ENCODE peak calls at places on chromosome 10, in eight cellular contexts. One of them, this sample, is unnamed.

GRCh38 chr10:70403483-70404035 is 386 bp upstream of the EIF4EBP2 start:
- DNase-seq in upper lobe of right lung: no peak
- DNase-seq in kidney tubule cell: no peak
- DNase-seq in Right ventricle myocardium superior: no peak
- DNase-seq in non-pigmented ciliary epithelial cell: no peak
- DNase-seq in stimulated activated CD4-positive, alpha-beta T cell treated with anti-CD3 and anti-CD28 coated beads, Interleukin-1b, Interleukin-23, amount 100 ng/mL, for 24 hours: no peak
- DNase-seq in colonic mucosa: no peak
- DNase-seq in H54: no peak
- DNase-seq in this sample: no peak

GRCh38 chr10:90319188-90319914 is 538.5 kb downstream of the HTR7 start:
- DNase-seq in upper lobe of right lung: no peak
- DNase-seq in kidney tubule cell: peak; percentile 96
- DNase-seq in Right ventricle myocardium superior: no peak
- DNase-seq in non-pigmented ciliary epithelial cell: peak; percentile 92
- DNase-seq in stimulated activated CD4-positive, alpha-beta T cell treated with anti-CD3 and anti-CD28 coated beads, Interleukin-1b, Interleukin-23, amount 100 ng/mL, for 24 hours: no peak
- DNase-seq in colonic mucosa: no peak
- DNase-seq in H54: peak; percentile 59
- DNase-seq in this sample: no peak

GRCh38 chr10:20473361-20473760 is 423.8 kb downstream of the NEBL start:
- DNase-seq in upper lobe of right lung: no peak
- DNase-seq in kidney tubule cell: no peak
- DNase-seq in Right ventricle myocardium superior: no peak
- DNase-seq in non-pigmented ciliary epithelial cell: no peak
- DNase-seq in stimulated activated CD4-positive, alpha-beta T cell treated with anti-CD3 and anti-CD28 coated beads, Interleukin-1b, Interleukin-23, amount 100 ng/mL, for 24 hours: no peak
- DNase-seq in colonic mucosa: no peak
- DNase-seq in H54: no peak
- DNase-seq in this sample: no peak

GRCh38 chr10:116146374-116146773 is 126.6 kb downstream of the GFRA1 start:
- DNase-seq in upper lobe of right lung: no peak
- DNase-seq in kidney tubule cell: peak; percentile 36
- DNase-seq in Right ventricle myocardium superior: no peak
- DNase-seq in non-pigmented ciliary epithelial cell: no peak
- DNase-seq in stimulated activated CD4-positive, alpha-beta T cell treated with anti-CD3 and anti-CD28 coated beads, Interleukin-1b, Interleukin-23, amount 100 ng/mL, for 24 hours: no peak
- DNase-seq in colonic mucosa: no peak
- DNase-seq in H54: no peak
- DNase-seq in this sample: no peak

GRCh38 chr10:124243702-124244121 is 150.3 kb upstream of the CHST15 start:
- DNase-seq in upper lobe of right lung: no peak
- DNase-seq in kidney tubule cell: no peak
- DNase-seq in Right ventricle myocardium superior: no peak
- DNase-seq in non-pigmented ciliary epithelial cell: no peak
- DNase-seq in stimulated activated CD4-positive, alpha-beta T cell treated with anti-CD3 and anti-CD28 coated beads, Interleukin-1b, Interleukin-23, amount 100 ng/mL, for 24 hours: no peak
- DNase-seq in colonic mucosa: no peak
- DNase-seq in H54: no peak
- DNase-seq in this sample: no peak

GRCh38 chr10:62831346-62831745 is 15.2 kb upstream of the EGR2 start:
- DNase-seq in upper lobe of right lung: no peak
- DNase-seq in kidney tubule cell: peak; percentile 65
- DNase-seq in Right ventricle myocardium superior: no peak
- DNase-seq in non-pigmented ciliary epithelial cell: peak; percentile 77
- DNase-seq in stimulated activated CD4-positive, alpha-beta T cell treated with anti-CD3 and anti-CD28 coated beads, Interleukin-1b, Interleukin-23, amount 100 ng/mL, for 24 hours: no peak
- DNase-seq in colonic mucosa: no peak
- DNase-seq in H54: no peak
- DNase-seq in this sample: no peak

GRCh38 chr10:66564341-66564740 is 361.5 kb upstream of the LRRTM3 start:
- DNase-seq in upper lobe of right lung: no peak
- DNase-seq in kidney tubule cell: peak; percentile 65
- DNase-seq in Right ventricle myocardium superior: no peak
- DNase-seq in non-pigmented ciliary epithelial cell: no peak
- DNase-seq in stimulated activated CD4-positive, alpha-beta T cell treated with anti-CD3 and anti-CD28 coated beads, Interleukin-1b, Interleukin-23, amount 100 ng/mL, for 24 hours: no peak
- DNase-seq in colonic mucosa: no peak
- DNase-seq in H54: no peak
- DNase-seq in this sample: no peak

GRCh38 chr10:34811968-34812514 is 3.1 kb downstream of the PARD3 start:
- DNase-seq in upper lobe of right lung: no peak
- DNase-seq in kidney tubule cell: peak; percentile 68
- DNase-seq in Right ventricle myocardium superior: no peak
- DNase-seq in non-pigmented ciliary epithelial cell: no peak
- DNase-seq in stimulated activated CD4-positive, alpha-beta T cell treated with anti-CD3 and anti-CD28 coated beads, Interleukin-1b, Interleukin-23, amount 100 ng/mL, for 24 hours: no peak
- DNase-seq in colonic mucosa: no peak
- DNase-seq in H54: no peak
- DNase-seq in this sample: no peak

GRCh38 chr10:19168584-19168983 is 120.0 kb downstream of the MALRD1 start:
- DNase-seq in upper lobe of right lung: no peak
- DNase-seq in kidney tubule cell: no peak
- DNase-seq in Right ventricle myocardium superior: no peak
- DNase-seq in non-pigmented ciliary epithelial cell: no peak
- DNase-seq in stimulated activated CD4-positive, alpha-beta T cell treated with anti-CD3 and anti-CD28 coated beads, Interleukin-1b, Interleukin-23, amount 100 ng/mL, for 24 hours: no peak
- DNase-seq in colonic mucosa: no peak
- DNase-seq in H54: no peak
- DNase-seq in this sample: no peak

GRCh38 chr10:115969591-115969990 is 303.4 kb downstream of the GFRA1 start:
- DNase-seq in upper lobe of right lung: no peak
- DNase-seq in kidney tubule cell: peak; percentile 80
- DNase-seq in Right ventricle myocardium superior: no peak
- DNase-seq in non-pigmented ciliary epithelial cell: no peak
- DNase-seq in stimulated activated CD4-positive, alpha-beta T cell treated with anti-CD3 and anti-CD28 coated beads, Interleukin-1b, Interleukin-23, amount 100 ng/mL, for 24 hours: no peak
- DNase-seq in colonic mucosa: no peak
- DNase-seq in H54: no peak
- DNase-seq in this sample: no peak

GRCh38 chr10:70977621-70978020 is 89.3 kb upstream of the PCBD1 start:
- DNase-seq in upper lobe of right lung: no peak
- DNase-seq in kidney tubule cell: no peak
- DNase-seq in Right ventricle myocardium superior: no peak
- DNase-seq in non-pigmented ciliary epithelial cell: no peak
- DNase-seq in stimulated activated CD4-positive, alpha-beta T cell treated with anti-CD3 and anti-CD28 coated beads, Interleukin-1b, Interleukin-23, amount 100 ng/mL, for 24 hours: no peak
- DNase-seq in colonic mucosa: no peak
- DNase-seq in H54: no peak
- DNase-seq in this sample: no peak

GRCh38 chr10:93851169-93851568 is 42.6 kb upstream of the SLC35G1 start:
- DNase-seq in upper lobe of right lung: no peak
- DNase-seq in kidney tubule cell: no peak
- DNase-seq in Right ventricle myocardium superior: no peak
- DNase-seq in non-pigmented ciliary epithelial cell: no peak
- DNase-seq in stimulated activated CD4-positive, alpha-beta T cell treated with anti-CD3 and anti-CD28 coated beads, Interleukin-1b, Interleukin-23, amount 100 ng/mL, for 24 hours: no peak
- DNase-seq in colonic mucosa: no peak
- DNase-seq in H54: no peak
- DNase-seq in this sample: no peak

GRCh38 chr10:49080071-49080470 is 35.3 kb downstream of the VSTM4 start:
- DNase-seq in upper lobe of right lung: peak; percentile 80
- DNase-seq in kidney tubule cell: no peak
- DNase-seq in Right ventricle myocardium superior: peak; percentile 62
- DNase-seq in non-pigmented ciliary epithelial cell: no peak
- DNase-seq in stimulated activated CD4-positive, alpha-beta T cell treated with anti-CD3 and anti-CD28 coated beads, Interleukin-1b, Interleukin-23, amount 100 ng/mL, for 24 hours: no peak
- DNase-seq in colonic mucosa: no peak
- DNase-seq in H54: no peak
- DNase-seq in this sample: no peak

This sample was measured in RWPE2.